ENCODE peak calls at places on chromosome 12, in eight cellular contexts. C is Calu3; Z is tibial nerve; P is substantia nigra; Y is neural progenitor cell; R is amniotic stem cell; W is NCI-H1694; G is CD8-positive, alpha-beta memory T cell. S is an unnamed sample.

GRCh38 chr12:57270966-57271470 is 20.0 kb upstream of the STAC3 start:
- DNase-seq in Y (no peak), C (no peak), P (no peak), W (no peak), R (no peak), G (no peak), Z (no peak), S (no peak)

GRCh38 chr12:85029456-85029855 is 6.6 kb downstream of the TSPAN19 start:
- DNase-seq in Z (no peak), C (no peak), G (no peak), R (peak; percentile 8), P (no peak), W (peak; percentile 21), Y (peak; percentile 61), S (no peak)

GRCh38 chr12:131990980-131991305 is 41.2 kb downstream of the EP400 start:
- DNase-seq in Y (no peak), P (no peak), W (no peak), Z (no peak), G (no peak), C (no peak), R (no peak), S (no peak)

GRCh38 chr12:981176-981828 is 9.7 kb upstream of the ERC1 start:
- DNase-seq in R (no peak), Z (no peak), Y (no peak), G (no peak), P (no peak), C (no peak), W (no peak), S (no peak)

GRCh38 chr12:127162902-127163301 is 1104.1 kb upstream of the TMEM132C start:
- DNase-seq in P (no peak), Y (no peak), R (no peak), C (no peak), W (no peak), G (peak; percentile 53), Z (no peak), S (no peak)

GRCh38 chr12:9319842-9320173 is 111.6 kb upstream of the PZP start:
- DNase-seq in W (no peak), P (no peak), Y (no peak), Z (no peak), C (no peak), G (no peak), R (no peak), S (no peak)

GRCh38 chr12:77347009-77347408 is 281.6 kb upstream of the E2F7 start:
- DNase-seq in C (no peak), R (no peak), W (no peak), Z (no peak), Y (no peak), G (no peak), P (no peak), S (no peak)

GRCh38 chr12:108846320-108846719 is 11.1 kb downstream of the SSH1 start:
- DNase-seq in P (peak; percentile 76), Y (no peak), R (no peak), W (peak; percentile 89), C (no peak), G (no peak), Z (no peak), S (peak; percentile 82)

GRCh38 chr12:109421355-109422087 is 55.6 kb downstream of the KCTD10 start:
- DNase-seq in G (no peak), C (no peak), Y (no peak), P (no peak), Z (no peak), R (no peak), W (no peak), S (no peak)

GRCh38 chr12:92605621-92606170 is 97.1 kb upstream of the PLEKHG7 start:
- DNase-seq in R (no peak), G (no peak), Y (no peak), C (no peak), P (no peak), Z (no peak), W (no peak), S (no peak)

GRCh38 chr12:131281016-131281415 is 327.3 kb downstream of the ADGRD1 start:
- DNase-seq in Z (no peak), W (no peak), C (no peak), Y (no peak), G (no peak), P (no peak), R (no peak), S (no peak)

GRCh38 chr12:112179936-112180335 is 54.6 kb downstream of the TRAFD1 start:
- DNase-seq in G (no peak), Y (no peak), R (no peak), P (no peak), W (no peak), C (no peak), Z (no peak), S (no peak)

GRCh38 chr12:107912421-107913004 is 138.0 kb downstream of the ASCL4 start:
- DNase-seq in P (peak; percentile 61), Z (peak; percentile 18), Y (peak; percentile 81), C (peak; percentile 53), W (peak; percentile 48), G (peak; percentile 11), R (no peak), S (peak; percentile 42)

GRCh38 chr12:93311827-93312226 is 65.9 kb upstream of the NUDT4 start:
- DNase-seq in P (no peak), R (no peak), Y (no peak), C (no peak), W (no peak), G (no peak), Z (no peak), S (no peak)

GRCh38 chr12:23640754-23641153 is 308.7 kb downstream of the SOX5 start:
- DNase-seq in G (no peak), R (no peak), Z (no peak), Y (peak; percentile 91), P (no peak), C (no peak), W (no peak), S (peak; percentile 47)

GRCh38 chr12:10574307-10574706 is 39.1 kb downstream of the MAGOHB start:
- DNase-seq in W (no peak), P (no peak), R (no peak), Z (no peak), G (no peak), C (no peak), Y (no peak), S (no peak)

GRCh38 chr12:64912501-64912900 is 88.1 kb downstream of the TBC1D30 start:
- DNase-seq in R (no peak), W (no peak), Y (no peak), P (no peak), C (no peak), Z (no peak), G (no peak), S (no peak)

GRCh38 chr12:47414511-47414910 is 291.3 kb downstream of the RPAP3 start:
- DNase-seq in Z (no peak), W (no peak), R (no peak), G (no peak), P (no peak), Y (no peak), C (no peak), S (no peak)

GRCh38 chr12:50314629-50315312 is 31.5 kb upstream of the LIMA1 start:
- DNase-seq in W (peak; percentile 40), R (peak; percentile 14), G (peak; percentile 1), C (peak; percentile 7), Y (peak; percentile 64), P (no peak), Z (no peak), S (peak; percentile 1)

GRCh38 chr12:108633534-108634224 is at the start of gene SELPLG:
- DNase-seq in R (no peak), Y (no peak), P (peak; percentile 30), G (peak; percentile 95), C (no peak), Z (peak; percentile 42), W (no peak), S (peak; percentile 57)

GRCh38 chr12:32604565-32604964 is 74.5 kb upstream of the DNM1L start:
- DNase-seq in G (no peak), Y (no peak), W (no peak), Z (no peak), C (no peak), P (no peak), R (no peak), S (no peak)

GRCh38 chr12:78185109-78185508 is 354.4 kb downstream of the NAV3 start:
- DNase-seq in P (no peak), R (no peak), Z (no peak), C (no peak), Y (no peak), G (no peak), W (no peak), S (no peak)

GRCh38 chr12:131869871-131870418 is 24.5 kb upstream of the ULK1 start:
- DNase-seq in Z (no peak), P (no peak), G (no peak), C (peak; percentile 56), Y (no peak), R (peak; percentile 8), W (no peak), S (no peak)

GRCh38 chr12:111600296-111600562 is 1.1 kb upstream of the ATXN2 start:
- DNase-seq in P (no peak), Z (no peak), Y (no peak), W (no peak), G (no peak), R (no peak), C (no peak), S (no peak)

GRCh38 chr12:104720346-104721064 is 237.6 kb downstream of the SLC41A2 start:
- DNase-seq in R (no peak), P (no peak), W (no peak), Z (no peak), Y (no peak), G (peak; percentile 87), C (no peak), S (no peak)

GRCh38 chr12:132795847-132796246 is 32.8 kb downstream of the GOLGA3 start:
- DNase-seq in R (no peak), Z (no peak), Y (no peak), G (no peak), C (no peak), P (no peak), W (no peak), S (no peak)

GRCh38 chr12:22728989-22729388 is 104.0 kb downstream of the ETNK1 start:
- DNase-seq in P (no peak), Y (peak; percentile 62), C (no peak), Z (no peak), W (no peak), G (no peak), R (no peak), S (no peak)

GRCh38 chr12:75602111-75602510 is 90.7 kb upstream of the KRR1 start:
- DNase-seq in R (no peak), Z (no peak), C (no peak), P (no peak), W (no peak), Y (no peak), G (no peak), S (no peak)

GRCh38 chr12:32493282-32493681 is 93.9 kb downstream of the FGD4 start:
- DNase-seq in C (no peak), Y (peak; percentile 66), G (no peak), W (no peak), R (no peak), Z (no peak), P (no peak), S (no peak)

GRCh38 chr12:52552055-52552454 is 890 bp downstream of the KRT71 start:
- DNase-seq in R (no peak), C (no peak), W (no peak), Y (no peak), Z (no peak), G (no peak), P (peak; percentile 46), S (peak; percentile 26)

GRCh38 chr12:74171478-74171909 is 366.1 kb upstream of the ATXN7L3B start:
- DNase-seq in P (no peak), Z (no peak), W (no peak), Y (no peak), R (no peak), C (no peak), G (no peak), S (no peak)

GRCh38 chr12:46264057-46264456 is 4.8 kb downstream of the SLC38A1 start:
- DNase-seq in Z (no peak), Y (no peak), R (no peak), G (no peak), W (no peak), C (no peak), P (no peak), S (no peak)

GRCh38 chr12:29148065-29148957 is 767 bp upstream of the FAR2 start:
- DNase-seq in C (peak; percentile 27), G (no peak), Z (peak; percentile 52), W (no peak), R (no peak), Y (peak; percentile 13), P (no peak), S (no peak)

GRCh38 chr12:104866286-104866685 is 91.8 kb downstream of the SLC41A2 start:
- DNase-seq in C (no peak), Y (no peak), P (no peak), W (no peak), G (no peak), R (no peak), Z (no peak), S (no peak)